ENCODE peak calls at places on chromosomes 1 and 21, in four cellular contexts. I is tibial artery; E is CD8-positive, alpha-beta T cell; G is WTC11. V is an unnamed sample.

GRCh38 chr21:35508389-35508888 is 459.3 kb upstream of the RUNX1 start:
- DNase-seq in I (peak), E (no peak), G (peak), V (no peak)

GRCh38 chr1:238916828-238917227 is 469.5 kb upstream of the CHRM3 start:
- DNase-seq in I (no peak), E (no peak), G (no peak), V (no peak)

GRCh38 chr1:185961664-185962063 is 227.5 kb downstream of the HMCN1 start:
- DNase-seq in I (no peak), E (no peak), G (no peak), V (no peak)

GRCh38 chr21:32329776-32330175 is 31.1 kb downstream of the MRAP start:
- DNase-seq in I (no peak), E (no peak), G (no peak), V (no peak)

GRCh38 chr1:47684964-47685762 is 247.3 kb downstream of the FOXD2 start:
- DNase-seq in I (peak), E (no peak), G (no peak), V (peak)

GRCh38 chr21:25912402-25912746 is 177.6 kb downstream of the GABPA start:
- DNase-seq in I (no peak), E (no peak), G (no peak), V (no peak)

GRCh38 chr1:6351480-6352137 is 42.0 kb downstream of the ACOT7 start:
- DNase-seq in I (no peak), E (no peak), G (no peak), V (no peak)

GRCh38 chr21:28220670-28221069 is 772.0 kb downstream of the LTN1 start:
- DNase-seq in I (no peak), E (no peak), G (no peak), V (no peak)

GRCh38 chr1:198903203-198903602 is 264.4 kb downstream of the PTPRC start:
- DNase-seq in I (no peak), E (no peak), G (peak), V (no peak)

GRCh38 chr1:115237507-115237906 is 100.5 kb downstream of the NGF start:
- DNase-seq in I (no peak), E (no peak), G (no peak), V (no peak)

GRCh38 chr21:45538381-45539045 is 3.7 kb downstream of the SLC19A1 start:
- DNase-seq in I (peak), E (no peak), G (peak), V (peak)

GRCh38 chr1:56527548-56528302 is 51.6 kb downstream of the PLPP3 start:
- DNase-seq in I (no peak), E (no peak), G (no peak), V (peak)

GRCh38 chr1:20883766-20884165 is 96.7 kb upstream of the HP1BP3 start:
- DNase-seq in I (no peak), E (no peak), G (no peak), V (no peak)

GRCh38 chr1:147581459-147581858 is 40.2 kb downstream of the BCL9 start:
- DNase-seq in I (no peak), E (no peak), G (no peak), V (no peak)

GRCh38 chr1:208479435-208479834 is 235.3 kb upstream of the PLXNA2 start:
- DNase-seq in I (no peak), E (no peak), G (no peak), V (no peak)
- TF ChIP-seq CTCF in I (no peak), E (no peak), G (no peak), V (no peak)

GRCh38 chr1:2561898-2562895 is 6.0 kb downstream of the TNFRSF14 start:
- DNase-seq in I (no peak), E (no peak), G (peak), V (no peak)
- TF ChIP-seq CTCF in I (peak), E (peak), G (peak), V (no peak)

GRCh38 chr1:85142753-85143152 is 58.1 kb downstream of the SYDE2 start:
- DNase-seq in I (no peak), E (no peak), G (no peak), V (no peak)

GRCh38 chr1:85149805-85150204 is 51.0 kb downstream of the SYDE2 start:
- DNase-seq in I (no peak), E (no peak), G (no peak), V (no peak)

GRCh38 chr1:85148524-85149250 is 52.1 kb downstream of the SYDE2 start:
- DNase-seq in I (no peak), E (no peak), G (no peak), V (no peak)

GRCh38 chr1:85144351-85144750 is 56.5 kb downstream of the SYDE2 start:
- DNase-seq in I (no peak), E (no peak), G (no peak), V (no peak)

DNA sequence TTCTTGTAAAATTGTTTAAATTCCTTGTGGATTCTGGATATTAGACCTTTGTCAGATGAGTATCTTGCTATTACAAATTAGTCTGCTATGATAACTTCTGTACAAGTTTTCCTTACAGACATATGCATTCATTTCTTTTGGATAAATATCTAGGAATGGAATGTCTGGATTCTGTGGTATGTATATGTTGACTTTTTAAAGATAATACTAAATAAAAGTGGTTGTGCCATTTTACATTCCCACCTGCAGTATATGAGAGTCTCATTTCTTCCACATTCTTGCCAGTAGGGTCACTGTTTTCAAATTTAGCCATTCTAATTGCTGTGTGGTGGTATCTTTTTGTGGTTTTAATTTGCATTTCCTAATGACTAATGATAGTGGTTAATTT is 53.9 kb downstream of the SYDE2 start:
- DNase-seq in I (no peak), E (no peak), G (no peak), V (no peak)
- TF ChIP-seq CTCF in I (no peak), E (no peak), G (no peak), V (peak)

DNA sequence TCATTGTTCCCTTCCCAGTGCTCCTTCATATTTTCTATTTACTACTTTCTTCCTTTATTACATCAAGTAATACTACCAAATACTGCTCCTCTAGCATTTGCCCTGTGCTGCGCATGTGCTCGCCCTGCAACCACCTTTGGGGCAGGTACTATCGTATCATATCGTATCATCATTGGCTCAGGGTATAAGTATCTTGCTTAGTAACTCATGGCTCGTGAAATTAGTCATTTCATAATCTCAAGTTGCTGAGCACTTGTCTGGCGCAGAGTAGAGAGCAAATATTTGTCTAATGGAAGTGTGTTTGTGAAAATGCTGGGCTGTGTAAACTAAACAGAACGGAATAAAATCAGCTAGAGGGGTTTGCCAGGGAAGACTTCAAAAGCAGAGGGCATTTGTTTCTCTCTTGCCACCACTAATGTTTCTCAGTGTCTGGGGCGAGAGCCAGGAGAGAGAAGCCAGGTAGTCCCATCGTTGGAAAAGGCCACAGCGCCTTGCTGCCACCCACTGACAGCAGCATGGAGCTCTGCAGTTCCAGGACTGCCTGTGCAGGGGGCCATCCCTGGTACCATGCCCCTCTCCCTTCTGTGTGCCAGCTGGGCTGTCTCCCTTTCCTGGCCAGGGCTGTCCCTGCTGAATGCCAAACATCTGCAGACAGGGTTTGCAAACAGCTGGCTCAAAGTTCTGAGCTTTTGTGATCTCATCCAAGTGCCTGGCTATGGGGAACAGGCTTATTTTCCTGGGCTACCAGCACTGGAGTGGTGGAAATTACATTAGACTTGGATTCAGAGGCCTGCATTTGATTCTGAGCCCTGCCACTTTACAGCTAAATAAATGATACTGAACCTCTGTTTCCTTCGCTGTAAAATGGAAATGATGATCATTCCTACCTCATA is 19.9 kb upstream of the CPT2 start:
- DNase-seq in I (no peak), E (no peak), G (no peak), V (no peak)
- TF ChIP-seq CTCF in I (no peak), E (no peak), G (no peak), V (no peak)

DNA sequence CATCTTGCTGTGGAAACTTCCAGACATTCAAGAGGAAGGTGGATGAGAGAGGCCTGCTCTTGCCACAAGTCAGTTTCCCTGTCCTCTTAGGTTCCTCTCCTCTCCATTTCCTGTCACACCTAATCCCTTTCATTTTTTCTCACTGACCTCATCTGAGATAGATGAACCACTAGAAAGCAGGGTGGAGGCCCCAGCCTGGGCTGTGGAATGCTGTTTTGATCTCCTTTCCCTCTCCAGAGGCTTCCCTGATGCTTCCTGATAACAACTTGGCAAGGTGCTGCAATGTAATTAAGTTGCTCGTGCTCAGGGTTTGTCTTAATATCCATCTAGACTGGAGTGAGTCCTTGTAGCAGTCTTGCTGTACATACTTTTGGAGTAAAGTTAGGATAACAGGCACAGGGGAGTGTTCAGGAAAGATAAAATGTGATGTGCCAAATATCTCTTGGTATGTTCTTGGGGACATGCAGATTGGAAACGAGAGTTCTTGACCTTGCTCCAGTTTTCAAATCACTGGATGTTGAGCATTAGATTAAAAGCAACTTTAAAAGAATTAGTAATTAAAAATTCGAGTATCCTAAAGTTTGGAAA is 11.2 kb downstream of the LRRC42 start:
- DNase-seq in I (no peak), E (no peak), G (no peak), V (no peak)
- TF ChIP-seq CTCF in I (no peak), E (no peak), G (no peak), V (no peak)

DNA sequence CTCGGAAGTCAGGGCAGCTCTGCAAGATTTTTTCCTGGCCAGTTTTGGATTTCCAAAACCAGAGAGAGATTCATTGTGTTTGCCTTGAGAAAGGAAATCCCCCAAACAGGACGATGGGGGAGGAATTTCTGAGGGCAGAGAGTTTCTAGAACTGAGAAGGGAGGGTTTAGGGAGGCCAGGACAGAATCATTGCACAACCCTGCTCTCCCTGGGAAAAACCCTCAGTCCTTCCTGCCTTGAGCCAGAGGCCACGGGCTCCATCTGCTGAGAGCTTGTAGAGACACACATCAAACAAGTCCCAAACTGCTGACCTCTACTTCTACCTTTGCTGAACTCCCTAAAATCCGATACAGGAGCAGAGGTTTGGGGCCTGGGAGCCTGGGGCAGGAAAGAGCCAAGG is 99.7 kb downstream of the NMNAT2 start:
- DNase-seq in I (peak), E (no peak), G (peak), V (no peak)
- TF ChIP-seq CTCF in I (peak), E (no peak), G (no peak), V (no peak)

DNA sequence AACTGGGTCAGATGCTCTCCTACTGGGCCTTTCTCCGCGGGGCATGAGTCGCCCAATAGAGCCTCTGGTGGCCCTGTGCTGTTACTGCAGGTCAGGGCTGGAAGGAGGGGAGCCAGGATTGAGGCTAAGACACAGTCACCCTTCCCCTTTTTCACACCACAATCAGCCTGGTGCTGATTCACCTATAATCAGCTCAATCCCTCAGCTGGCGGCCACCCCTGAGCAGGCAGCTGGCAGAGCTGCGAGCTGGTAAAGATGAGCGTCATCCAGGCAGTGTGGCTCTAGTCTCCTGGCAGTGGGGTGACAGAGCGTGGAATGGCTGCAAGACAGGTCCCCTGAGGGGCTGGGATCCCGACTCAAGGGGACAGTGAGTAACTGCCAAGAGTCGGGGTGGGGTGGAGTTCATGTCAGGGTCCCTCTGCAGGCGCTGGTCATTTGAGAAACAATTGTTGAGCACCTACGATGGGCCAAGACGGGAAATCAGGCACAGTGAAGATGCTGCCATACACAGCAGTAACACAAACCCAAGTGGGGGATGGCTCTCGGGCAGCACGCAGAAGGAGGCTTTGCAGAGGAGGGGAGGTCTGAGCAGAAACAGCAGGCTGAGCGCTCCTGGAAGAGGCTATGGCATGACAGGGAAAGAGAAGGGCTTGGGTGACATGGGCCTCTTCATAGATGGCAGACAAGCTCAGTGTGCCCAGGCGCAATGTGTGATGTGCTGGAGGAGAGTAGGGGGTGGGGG is 21.8 kb downstream of the ATF3 start:
- DNase-seq in I (peak), E (peak), G (peak), V (peak)
- TF ChIP-seq CTCF in I (peak), E (peak), G (peak), V (peak)